ENCODE peak calls at places on chromosomes 4 and X, in six cellular contexts. Y is ACHN; O is stimulated activated CD8-positive, alpha-beta memory T cell treated with anti-CD3 and anti-CD28 coated beads, Interleukin-12 subunit alpha, Interleukin-12 subunit beta, amount 100 ng/mL, for 1 hour; N is stimulated activated CD4-positive, alpha-beta T cell treated with anti-CD3 and anti-CD28 coated beads, Interleukin-15, amount 100 ng/mL, for 1 hour; Q is SK-N-SH; M is sciatic nerve. P is an unnamed sample.

GRCh38 chrX:19791562-19791961 is 95.8 kb downstream of the SH3KBP1 start:
- DNase-seq in Y (no peak), O (no peak), N (no peak), Q (no peak), M (no peak), P (no peak)

GRCh38 chrX:17591741-17592110 is 145.6 kb upstream of the SCML1 start:
- DNase-seq in Y (peak), O (no peak), N (no peak), Q (no peak), M (no peak), P (no peak)

GRCh38 chr4:143358923-143359694 is 22.4 kb downstream of the GAB1 start:
- DNase-seq in Y (peak), O (no peak), N (no peak), Q (no peak), M (no peak), P (no peak)

GRCh38 chrX:29397506-29397905 is 810.3 kb downstream of the IL1RAPL1 start:
- DNase-seq in Y (no peak), O (no peak), N (no peak), Q (no peak), M (no peak), P (no peak)

GRCh38 chrX:131734621-131735020 is 190.7 kb downstream of the OR13H1 start:
- DNase-seq in Y (no peak), O (no peak), N (no peak), Q (no peak), M (peak), P (no peak)

GRCh38 chrX:147069926-147070325 is 255.4 kb upstream of the CXorf51A start:
- DNase-seq in Y (no peak), O (no peak), N (no peak), Q (no peak), M (no peak), P (no peak)

GRCh38 chr4:2484993-2485392 is 16.1 kb downstream of the RNF4 start:
- DNase-seq in Y (no peak), O (peak), N (peak), Q (no peak), M (peak), P (no peak)

GRCh38 chrX:71999535-71999934 is 88.9 kb downstream of the NHSL2 start:
- DNase-seq in Y (no peak), O (no peak), N (no peak), Q (no peak), M (no peak), P (no peak)

GRCh38 chr4:3210467-3210866 is 38.5 kb upstream of the MSANTD1 start:
- DNase-seq in Y (no peak), O (no peak), N (no peak), Q (no peak), M (peak), P (no peak)